ENCODE peak calls at places on chromosomes 2 and 18, in nine cellular contexts. S is EL; N is mammary epithelial cell; L is sigmoid colon; H is A673; M is stimulated activated CD4-positive, alpha-beta T cell treated with anti-CD3 and anti-CD28 coated beads, Interleukin-15, amount 100 ng/mL, for 24 hours; R is progenitor cell of endocrine pancreas; I is M059J; E is left ventricle myocardium superior. B is an unnamed sample.

GRCh38 chr2:57880446-57880845 is 166.2 kb upstream of the VRK2 start:
- DNase-seq in S (no peak), N (no peak), L (no peak), H (no peak), M (no peak), R (no peak), I (no peak), E (no peak), B (no peak)

GRCh38 chr2:236677368-236677767 is 107.7 kb downstream of the ACKR3 start:
- DNase-seq in S (no peak), N (no peak), L (no peak), H (no peak), M (no peak), R (no peak), I (no peak), E (no peak), B (no peak)

GRCh38 chr18:62388855-62389760 is 64.0 kb downstream of the TNFRSF11A start:
- DNase-seq in S (peak), N (peak), L (no peak), H (no peak), M (no peak), R (no peak), I (peak), E (no peak), B (peak)

GRCh38 chr18:58512161-58512581 is 116.7 kb downstream of the ALPK2 start:
- DNase-seq in S (no peak), N (no peak), L (no peak), H (peak), M (no peak), R (no peak), I (no peak), E (no peak), B (no peak)

GRCh38 chr2:240556553-240557100 is 1.2 kb downstream of the ANKMY1 start:
- DNase-seq in S (peak), N (peak), L (no peak), H (peak), M (peak), R (no peak), I (no peak), E (no peak), B (peak)

GRCh38 chr18:79796531-79797390 is 977 bp upstream of the KCNG2 start:
- DNase-seq in S (no peak), N (no peak), L (peak), H (peak), M (no peak), R (no peak), I (peak), E (no peak), B (no peak)

GRCh38 chr18:48993586-48993985 is 42.8 kb upstream of the SMAD7 start:
- DNase-seq in S (peak), N (peak), L (no peak), H (no peak), M (no peak), R (no peak), I (peak), E (no peak), B (no peak)

GRCh38 chr2:38223256-38223655 is 147.3 kb upstream of the CYP1B1 start:
- DNase-seq in S (no peak), N (no peak), L (no peak), H (no peak), M (no peak), R (no peak), I (no peak), E (no peak), B (no peak)

GRCh38 chr18:42255908-42256765 is 301.1 kb downstream of the PIK3C3 start:
- DNase-seq in S (no peak), N (peak), L (no peak), H (no peak), M (no peak), R (no peak), I (no peak), E (no peak), B (no peak)

GRCh38 chr2:144252694-144253093 is 267.2 kb downstream of the ZEB2 start:
- DNase-seq in S (no peak), N (no peak), L (no peak), H (no peak), M (no peak), R (no peak), I (no peak), E (no peak), B (no peak)